ENCODE peak calls at places on chromosomes 3 and 15, in six cellular contexts. L is fibroblast of pulmonary artery, R is GM10248, M is choroid plexus epithelial cell, J is PC-9, F is right lobe of liver. D is an unnamed sample.

GRCh38 chr3:70120360-70120966 is 120.9 kb downstream of the SAMMSON start:
- DNase-seq in L (peak), R (peak), M (peak), J (no peak), F (peak), D (no peak)

GRCh38 chr15:65757256-65757655 is 34.8 kb downstream of the DENND4A start:
- DNase-seq in L (peak), R (no peak), M (peak), J (no peak), F (no peak), D (no peak)

GRCh38 chr3:149539491-149539890 is 65.0 kb downstream of the TM4SF4 start:
- DNase-seq in L (no peak), R (no peak), M (no peak), J (no peak), F (no peak), D (no peak)

GRCh38 chr15:60673918-60674558 is 195.1 kb upstream of the ICE2 start:
- DNase-seq in L (peak), R (no peak), M (peak), J (peak), F (peak), D (no peak)

GRCh38 chr15:25787855-25788521 is 75.1 kb downstream of the ATP10A start:
- DNase-seq in L (no peak), R (no peak), M (no peak), J (no peak), F (no peak), D (no peak)

GRCh38 chr15:90603893-90604292 is 74.2 kb downstream of the CRTC3 start:
- DNase-seq in L (peak), R (no peak), M (peak), J (no peak), F (no peak), D (no peak)

GRCh38 chr15:76582550-76582949 is 246.0 kb downstream of the ISL2 start:
- DNase-seq in L (no peak), R (no peak), M (no peak), J (no peak), F (no peak), D (no peak)

GRCh38 chr15:48367483-48367882 is 36.3 kb downstream of the DUT start:
- DNase-seq in L (peak), R (no peak), M (peak), J (no peak), F (no peak), D (no peak)

GRCh38 chr3:157754415-157754814 is 251.2 kb upstream of the VEPH1 start:
- DNase-seq in L (peak), R (no peak), M (no peak), J (no peak), F (no peak), D (no peak)

GRCh38 chr15:25883860-25884259 is 20.7 kb upstream of the ATP10A start:
- DNase-seq in L (peak), R (no peak), M (peak), J (no peak), F (no peak), D (peak)

GRCh38 chr3:36991923-36992805 is 767 bp downstream of the EPM2AIP1 start:
- DNase-seq in L (peak), R (no peak), M (peak), J (peak), F (no peak), D (no peak)

GRCh38 chr3:44885618-44886017 is 11.2 kb downstream of the TGM4 start:
- DNase-seq in L (peak), R (no peak), M (peak), J (peak), F (no peak), D (no peak)

GRCh38 chr3:157066335-157067071 is 93.4 kb downstream of the CCNL1 start:
- DNase-seq in L (peak), R (no peak), M (no peak), J (no peak), F (no peak), D (no peak)

GRCh38 chr3:7112523-7113056 is 251.7 kb downstream of the GRM7 start:
- DNase-seq in L (no peak), R (no peak), M (no peak), J (no peak), F (no peak), D (no peak)

GRCh38 chr15:52857471-52857870 is 67.3 kb upstream of the ONECUT1 start:
- DNase-seq in L (no peak), R (no peak), M (no peak), J (no peak), F (no peak), D (no peak)

GRCh38 chr15:86115138-86115801 is 35.6 kb downstream of the AGBL1 start:
- DNase-seq in L (no peak), R (no peak), M (no peak), J (no peak), F (no peak), D (no peak)
- TF ChIP-seq CTCF in L (no peak), R (no peak), M (no peak), J (no peak), F (no peak), D (peak)

GRCh38 chr3:60363817-60364216 is 887.4 kb downstream of the FHIT start:
- DNase-seq in L (no peak), R (peak), M (peak), J (no peak), F (no peak), D (no peak)
- TF ChIP-seq CTCF in L (no peak), R (no peak), M (no peak), J (no peak), F (no peak), D (no peak)

GRCh38 chr15:44802336-44802735 is 66.0 kb downstream of the TRIM69 start:
- DNase-seq in L (no peak), R (no peak), M (no peak), J (no peak), F (no peak), D (no peak)

GRCh38 chr15:44796508-44796907 is 60.2 kb downstream of the TRIM69 start:
- DNase-seq in L (no peak), R (no peak), M (no peak), J (no peak), F (no peak), D (no peak)

GRCh38 chr15:44801797-44802196 is 65.5 kb downstream of the TRIM69 start:
- DNase-seq in L (no peak), R (no peak), M (no peak), J (no peak), F (no peak), D (no peak)

GRCh38 chr15:44801368-44801767 is 65.0 kb downstream of the TRIM69 start:
- DNase-seq in L (peak), R (no peak), M (peak), J (no peak), F (no peak), D (no peak)

GRCh38 chr15:44798815-44799214 is 62.5 kb downstream of the TRIM69 start:
- DNase-seq in L (no peak), R (no peak), M (peak), J (no peak), F (no peak), D (no peak)
- TF ChIP-seq CTCF in L (peak), R (peak), M (peak), J (peak), F (peak), D (peak)

DNA sequence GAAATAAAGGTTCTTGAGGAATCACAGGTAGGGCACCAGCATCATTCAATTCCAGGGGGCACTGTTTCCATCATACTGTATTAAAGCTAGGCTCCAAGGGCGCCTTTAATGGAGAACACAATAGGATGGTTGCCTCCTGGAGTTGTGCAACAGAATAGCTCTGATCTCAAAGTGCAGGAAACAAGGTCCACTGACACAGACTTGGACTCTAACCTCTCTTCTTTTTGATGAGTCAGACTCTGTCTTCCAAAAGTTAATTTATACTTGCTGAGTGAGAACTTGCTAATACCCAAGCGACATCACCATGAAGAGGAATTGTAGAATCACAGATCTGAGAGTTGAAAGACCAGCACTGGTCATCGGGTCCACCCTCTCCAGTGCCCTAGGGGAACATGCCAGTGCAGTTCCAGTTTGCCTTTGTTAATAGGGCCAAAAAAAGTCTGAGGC is 94.4 kb upstream of the PHLDB2 start:
- DNase-seq in L (peak), R (no peak), M (peak), J (peak), F (no peak), D (no peak)
- TF ChIP-seq CTCF in L (peak), R (no peak), M (peak), J (peak), F (no peak), D (peak)

DNA sequence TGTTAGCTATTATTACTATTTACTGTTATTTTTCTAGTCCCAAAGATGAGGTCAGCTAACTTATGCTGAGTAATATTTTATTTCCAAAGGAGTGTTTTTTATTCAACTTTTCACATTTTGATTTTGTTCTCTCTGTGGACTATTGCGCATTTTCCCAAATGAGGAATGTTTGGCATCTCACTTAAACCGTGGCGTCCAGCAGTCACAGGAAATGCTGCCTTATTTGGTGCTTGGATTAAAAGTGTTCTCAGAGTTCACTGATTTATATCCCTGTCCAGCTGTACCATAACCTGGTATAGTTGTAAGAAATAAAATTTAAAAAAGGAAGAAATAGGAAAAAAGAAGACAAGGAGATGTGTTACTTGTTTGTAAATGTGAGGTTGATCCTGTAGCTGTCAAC is 166.8 kb downstream of the THSD4 start:
- DNase-seq in L (peak), R (no peak), M (peak), J (no peak), F (no peak), D (no peak)
- TF ChIP-seq CTCF in L (no peak), R (no peak), M (no peak), J (no peak), F (no peak), D (no peak)

DNA sequence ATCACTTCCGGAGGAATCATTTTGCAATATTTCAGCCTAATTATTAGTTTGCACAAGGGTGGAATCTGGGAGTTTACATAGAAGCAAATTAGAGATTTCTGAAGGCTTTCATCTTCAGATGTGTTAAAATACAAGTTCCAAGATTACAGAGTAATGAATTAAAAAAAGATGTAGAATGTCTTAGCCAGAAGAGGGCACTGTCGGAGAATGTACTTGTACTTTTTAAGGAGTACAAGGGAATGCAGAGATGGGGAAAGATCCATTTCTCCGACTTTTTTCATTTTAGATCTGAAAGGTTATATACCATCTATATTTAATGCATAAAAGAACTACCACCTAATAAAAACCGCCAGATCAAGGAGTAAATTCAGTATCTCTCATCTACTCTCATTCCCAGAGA is 43.1 kb upstream of the WDR5B start:
- DNase-seq in L (peak), R (no peak), M (peak), J (no peak), F (no peak), D (no peak)
- TF ChIP-seq CTCF in L (peak), R (peak), M (peak), J (peak), F (peak), D (peak)

GRCh38 chr3:18988619-18989229 is 159.6 kb upstream of the KCNH8 start:
- DNase-seq in L (peak), R (no peak), M (peak), J (no peak), F (no peak), D (no peak)
- TF ChIP-seq CTCF in L (peak), R (peak), M (no peak), J (peak), F (peak), D (peak)

D was measured in type B pancreatic cell.